ENCODE peak calls at places on chromosomes 12 and 14, in four cellular contexts. One of them, this sample, is unnamed.

GRCh38 chr14:23227566-23227965 is 10.2 kb upstream of the RNF212B start:
- DNase-seq in mammary epithelial cell: peak
- DNase-seq in T-helper 9 cell: no peak
- DNase-seq in LoVo: no peak
- DNase-seq in this sample: no peak

GRCh38 chr12:89299417-89299816 is 52.9 kb downstream of the DUSP6 start:
- DNase-seq in mammary epithelial cell: no peak
- DNase-seq in T-helper 9 cell: no peak
- DNase-seq in LoVo: no peak
- DNase-seq in this sample: no peak

GRCh38 chr12:42652048-42652447 is 62.5 kb upstream of the PRICKLE1 start:
- DNase-seq in mammary epithelial cell: peak
- DNase-seq in T-helper 9 cell: no peak
- DNase-seq in LoVo: no peak
- DNase-seq in this sample: no peak

GRCh38 chr12:50764861-50765324 is 992 bp downstream of the ATF1 start:
- DNase-seq in mammary epithelial cell: peak
- DNase-seq in T-helper 9 cell: peak
- DNase-seq in LoVo: peak
- DNase-seq in this sample: no peak

GRCh38 chr12:53381739-53382630 is 2.0 kb downstream of the SP1 start:
- DNase-seq in mammary epithelial cell: peak
- DNase-seq in T-helper 9 cell: peak
- DNase-seq in LoVo: peak
- DNase-seq in this sample: peak

GRCh38 chr14:58239259-58240210 is 5.1 kb upstream of the PSMA3 start:
- DNase-seq in mammary epithelial cell: peak
- DNase-seq in T-helper 9 cell: peak
- DNase-seq in LoVo: peak
- DNase-seq in this sample: peak

GRCh38 chr14:54502602-54503001 is 7.1 kb upstream of the CGRRF1 start:
- DNase-seq in mammary epithelial cell: no peak
- DNase-seq in T-helper 9 cell: no peak
- DNase-seq in LoVo: no peak
- DNase-seq in this sample: no peak

GRCh38 chr12:113149361-113150150 is at the start of gene CFAP73:
- DNase-seq in mammary epithelial cell: peak
- DNase-seq in T-helper 9 cell: no peak
- DNase-seq in LoVo: peak
- DNase-seq in this sample: no peak

GRCh38 chr12:57178213-57178612 is 30.8 kb upstream of the LRP1-AS start:
- DNase-seq in mammary epithelial cell: no peak
- DNase-seq in T-helper 9 cell: no peak
- DNase-seq in LoVo: no peak
- DNase-seq in this sample: no peak

GRCh38 chr12:47088021-47088944 is 8.5 kb upstream of the AMIGO2 start:
- DNase-seq in mammary epithelial cell: peak
- DNase-seq in T-helper 9 cell: no peak
- DNase-seq in LoVo: peak
- DNase-seq in this sample: no peak

This sample was measured in CD14-positive monocyte.